ENCODE peak calls at places on chromosomes 4 and X, in four cellular contexts. H is K562, W is A549, R is H1. S is an unnamed sample.

GRCh38 chr4:123453006-123453685 is 56.6 kb downstream of the SPRY1 start:
- DNase-seq in W (no peak), R (no peak), H (no peak), S (no peak)

GRCh38 chr4:1910643-1911042 is 39.5 kb downstream of the NSD2 start:
- DNase-seq in H (peak), R (peak), W (peak), S (peak)

GRCh38 chrX:63428348-63428747 is 77.2 kb upstream of the SPIN4 start:
- DNase-seq in R (no peak), W (no peak), H (no peak), S (no peak)

GRCh38 chr4:138948918-138949317 is 66.7 kb upstream of the NOCT start:
- DNase-seq in R (no peak), H (no peak), W (no peak), S (no peak)

GRCh38 chr4:138190452-138190858 is 51.7 kb downstream of the SLC7A11 start:
- DNase-seq in R (no peak), H (no peak), W (no peak), S (no peak)

GRCh38 chrX:46575586-46575985 is 2.0 kb downstream of the CHST7 start:
- DNase-seq in H (no peak), R (no peak), W (no peak), S (no peak)

GRCh38 chr4:184854673-184855072 is 28.9 kb upstream of the ACSL1 start:
- DNase-seq in H (peak), W (no peak), R (no peak), S (no peak)

GRCh38 chrX:129984196-129984962 is 1.9 kb downstream of the BCORL1 start:
- DNase-seq in R (no peak), W (peak), H (peak), S (no peak)

GRCh38 chr4:182717788-182718583 is 199.2 kb downstream of the DCTD start:
- DNase-seq in R (no peak), H (no peak), W (no peak), S (no peak)

GRCh38 chrX:51098046-51098445 is 187.5 kb downstream of the BMP15 start:
- DNase-seq in H (no peak), W (no peak), R (no peak), S (no peak)

GRCh38 chrX:153728095-153728494 is 3.4 kb downstream of the ABCD1 start:
- DNase-seq in W (no peak), R (no peak), H (no peak), S (peak)

GRCh38 chr4:9762823-9763475 is 18.5 kb upstream of the DRD5 start:
- DNase-seq in W (peak), R (peak), H (peak), S (peak)

GRCh38 chr4:7703669-7704068 is 236.0 kb downstream of the AFAP1 start:
- DNase-seq in H (no peak), R (no peak), W (no peak), S (peak)

GRCh38 chr4:17884063-17884462 is 73.3 kb downstream of the NCAPG start:
- DNase-seq in W (no peak), H (no peak), R (no peak), S (no peak)

GRCh38 chrX:17377047-17377692 is 2.2 kb downstream of the NHS start:
- DNase-seq in W (peak), H (no peak), R (no peak), S (no peak)

GRCh38 chr4:13920901-13921300 is 293.4 kb upstream of the BOD1L1 start:
- DNase-seq in W (peak), H (no peak), R (peak), S (peak)

GRCh38 chr4:130747842-130748241 is 1651.9 kb downstream of the C4orf33 start:
- DNase-seq in H (no peak), W (no peak), R (no peak), S (no peak)

DNA sequence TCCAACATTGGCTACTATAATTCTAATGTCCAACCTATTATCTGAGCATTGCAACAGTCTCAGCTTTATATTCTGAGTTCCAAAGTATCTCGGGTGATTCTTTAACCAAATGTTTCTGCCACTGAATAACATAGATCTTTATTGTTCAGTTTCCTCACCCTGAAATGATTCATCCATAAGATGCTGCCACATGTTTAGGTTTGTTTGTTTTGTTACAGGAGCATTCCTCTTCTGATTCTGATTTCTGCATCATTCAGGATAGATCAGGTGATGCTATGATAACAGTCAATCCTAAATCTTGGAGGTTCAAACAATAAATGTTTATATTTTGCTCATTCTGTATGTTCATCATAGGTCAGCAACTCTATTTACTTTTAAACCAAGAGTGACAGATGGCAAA is 927.6 kb downstream of the PCDH7 start:
- DNase-seq in R (no peak), W (no peak), H (no peak), S (no peak)
- TF ChIP-seq PHF8 in R (no peak), W (no peak), H (no peak), S (no peak)

GRCh38 chrX:71859637-71860036 is 51.0 kb upstream of the NHSL2 start:
- DNase-seq in H (no peak), R (no peak), W (no peak), S (peak)
- TF ChIP-seq PHF8 in H (no peak), R (no peak), W (no peak), S (no peak)

DNA sequence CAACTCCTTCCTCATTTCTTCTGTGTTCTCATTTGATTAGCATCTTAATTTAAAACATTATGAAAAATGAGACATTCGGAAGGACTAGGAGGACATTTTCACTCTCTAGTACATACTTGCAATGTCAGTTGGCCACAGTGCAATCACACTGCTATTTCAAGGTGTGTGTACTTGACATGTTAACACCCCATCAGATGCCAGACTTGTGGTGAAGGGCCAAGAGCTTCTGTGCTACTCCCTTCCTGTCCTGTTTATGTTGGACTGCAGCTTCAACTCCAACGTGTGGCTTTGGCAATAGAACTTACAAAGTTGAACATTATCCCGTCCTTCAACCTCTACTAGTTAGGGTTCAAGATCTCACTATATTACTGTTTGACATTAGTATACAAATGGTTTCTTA is 221.0 kb downstream of the PALLD start:
- DNase-seq in W (no peak), R (no peak), H (no peak), S (no peak)
- TF ChIP-seq PHF8 in W (no peak), R (no peak), H (no peak), S (no peak)

GRCh38 chr4:168945291-168945690 is 64.8 kb downstream of the CBR4 start:
- DNase-seq in R (no peak), H (no peak), W (no peak), S (no peak)

GRCh38 chr4:168942985-168943384 is 67.1 kb downstream of the CBR4 start:
- DNase-seq in W (no peak), H (peak), R (no peak), S (no peak)
- TF ChIP-seq PHF8 in W (no peak), H (no peak), R (no peak), S (no peak)

GRCh38 chr4:95590615-95591014 is 41.8 kb upstream of the UNC5C start:
- DNase-seq in W (no peak), H (no peak), R (no peak), S (no peak)
- TF ChIP-seq PHF8 in W (no peak), H (no peak), R (no peak), S (no peak)

GRCh38 chr4:145719752-145720624 is 40.0 kb downstream of the C4orf51 start:
- DNase-seq in W (no peak), R (no peak), H (no peak), S (no peak)
- TF ChIP-seq PHF8 in W (no peak), R (no peak), H (no peak), S (no peak)

GRCh38 chr4:125116431-125116830 is 198.3 kb upstream of the FAT4 start:
- DNase-seq in R (no peak), H (no peak), W (no peak), S (no peak)
- TF ChIP-seq PHF8 in R (no peak), H (no peak), W (no peak), S (no peak)